ENCODE peak calls at places on chromosomes 7 and 10, in ten cellular contexts. U, O, I, Q, K, Y, Z, P, L and S are unnamed samples.
A peak's percentile ranks its signal among the peaks of the same experiment; 100 is the strongest.

GRCh38 chr10:68087338-68088029 is 12.4 kb upstream of the HERC4 start:
- DNase-seq in U (no peak), O (no peak), I (no peak), Q (peak; percentile 94), K (no peak), Y (no peak), Z (no peak), P (no peak), L (peak; percentile 68), S (peak; percentile 15)

GRCh38 chr7:122790132-122790531 is 87.4 kb upstream of the RNF148 start:
- DNase-seq in U (no peak), O (no peak), I (no peak), Q (no peak), K (no peak), Y (no peak), Z (no peak), P (no peak), L (peak; percentile 24), S (no peak)

GRCh38 chr10:3763035-3763456 is 22.0 kb downstream of the KLF6 start:
- DNase-seq in U (no peak), O (no peak), I (no peak), Q (peak; percentile 85), K (no peak), Y (no peak), Z (peak; percentile 95), P (no peak), L (no peak), S (no peak)

GRCh38 chr7:101815826-101816488 is 1.5 kb upstream of the CUX1 start:
- DNase-seq in U (peak; percentile 86), O (peak; percentile 17), I (peak; percentile 79), Q (peak; percentile 75), K (peak; percentile 86), Y (peak; percentile 94), Z (peak; percentile 48), P (peak; percentile 67), L (peak; percentile 87), S (peak; percentile 75)

GRCh38 chr10:70779088-70779487 is 6.1 kb downstream of the TBATA start:
- DNase-seq in U (no peak), O (no peak), I (no peak), Q (no peak), K (no peak), Y (no peak), Z (no peak), P (no peak), L (no peak), S (no peak)

GRCh38 chr7:80640841-80641240 is 2.4 kb downstream of the CD36 start:
- DNase-seq in U (no peak), O (no peak), I (no peak), Q (peak; percentile 66), K (no peak), Y (no peak), Z (peak; percentile 51), P (no peak), L (no peak), S (no peak)

GRCh38 chr10:43843331-43844101 is 194.8 kb upstream of the ZNF32 start:
- DNase-seq in U (no peak), O (no peak), I (no peak), Q (no peak), K (peak; percentile 85), Y (no peak), Z (no peak), P (no peak), L (peak; percentile 65), S (no peak)

GRCh38 chr7:128203710-128204214 is 37.3 kb upstream of the LEP start:
- DNase-seq in U (no peak), O (no peak), I (no peak), Q (no peak), K (no peak), Y (no peak), Z (no peak), P (no peak), L (no peak), S (no peak)

GRCh38 chr10:24822557-24822956 is 98.9 kb upstream of the ARHGAP21 start:
- DNase-seq in U (no peak), O (no peak), I (no peak), Q (no peak), K (no peak), Y (peak; percentile 54), Z (no peak), P (no peak), L (no peak), S (no peak)

GRCh38 chr7:38335490-38336135 is 62.2 kb upstream of the TARP start:
- DNase-seq in U (peak; percentile 84), O (no peak), I (peak; percentile 81), Q (peak; percentile 81), K (peak; percentile 88), Y (peak; percentile 72), Z (peak; percentile 97), P (peak; percentile 72), L (peak; percentile 89), S (peak; percentile 92)

GRCh38 chr7:158655931-158656441 is 48.6 kb downstream of the NCAPG2 start:
- DNase-seq in U (no peak), O (no peak), I (no peak), Q (peak; percentile 13), K (no peak), Y (peak; percentile 92), Z (no peak), P (no peak), L (no peak), S (no peak)